ENCODE peak calls at places on chromosome 18, in five cellular contexts. One of them, this sample, is unnamed.

GRCh38 chr18:809985-810642 is 1.9 kb downstream of the YES1 start:
- DNase-seq in stomach: no peak
- DNase-seq in OCI-LY7: no peak
- DNase-seq in substantia nigra: no peak
- DNase-seq in dorsolateral prefrontal cortex: no peak
- DNase-seq in this sample: no peak

GRCh38 chr18:36075862-36076587 is 8.7 kb upstream of the RPRD1A start:
- DNase-seq in stomach: no peak
- DNase-seq in OCI-LY7: no peak
- DNase-seq in substantia nigra: no peak
- DNase-seq in dorsolateral prefrontal cortex: no peak
- DNase-seq in this sample: no peak

GRCh38 chr18:24228661-24229053 is 89.8 kb downstream of the CABYR start:
- DNase-seq in stomach: no peak
- DNase-seq in OCI-LY7: no peak
- DNase-seq in substantia nigra: no peak
- DNase-seq in dorsolateral prefrontal cortex: no peak
- DNase-seq in this sample: no peak

GRCh38 chr18:44823286-44823685 is 142.6 kb downstream of the SETBP1 start:
- DNase-seq in stomach: no peak
- DNase-seq in OCI-LY7: no peak
- DNase-seq in substantia nigra: no peak
- DNase-seq in dorsolateral prefrontal cortex: no peak
- DNase-seq in this sample: no peak

GRCh38 chr18:21991081-21991534 is 178.3 kb upstream of the GATA6 start:
- DNase-seq in stomach: no peak
- DNase-seq in OCI-LY7: no peak
- DNase-seq in substantia nigra: no peak
- DNase-seq in dorsolateral prefrontal cortex: no peak
- DNase-seq in this sample: no peak

GRCh38 chr18:73060666-73061270 is 193.0 kb upstream of the NETO1 start:
- DNase-seq in stomach: no peak
- DNase-seq in OCI-LY7: no peak
- DNase-seq in substantia nigra: no peak
- DNase-seq in dorsolateral prefrontal cortex: no peak
- DNase-seq in this sample: no peak

GRCh38 chr18:58993260-58993659 is 128.6 kb downstream of the ZNF532 start:
- DNase-seq in stomach: no peak
- DNase-seq in OCI-LY7: no peak
- DNase-seq in substantia nigra: no peak
- DNase-seq in dorsolateral prefrontal cortex: no peak
- DNase-seq in this sample: no peak

GRCh38 chr18:67310826-67311225 is 205.7 kb downstream of the DSEL start:
- DNase-seq in stomach: no peak
- DNase-seq in OCI-LY7: no peak
- DNase-seq in substantia nigra: no peak
- DNase-seq in dorsolateral prefrontal cortex: no peak
- DNase-seq in this sample: no peak

GRCh38 chr18:68428026-68428425 is 286.9 kb downstream of the TMX3 start:
- DNase-seq in stomach: no peak
- DNase-seq in OCI-LY7: no peak
- DNase-seq in substantia nigra: no peak
- DNase-seq in dorsolateral prefrontal cortex: peak
- DNase-seq in this sample: no peak

GRCh38 chr18:52313213-52313612 is 26.8 kb upstream of the DCC start:
- DNase-seq in stomach: no peak
- DNase-seq in OCI-LY7: no peak
- DNase-seq in substantia nigra: no peak
- DNase-seq in dorsolateral prefrontal cortex: no peak
- DNase-seq in this sample: no peak

GRCh38 chr18:67519582-67519981 is 3.1 kb upstream of the DSEL start:
- DNase-seq in stomach: no peak
- DNase-seq in OCI-LY7: no peak
- DNase-seq in substantia nigra: no peak
- DNase-seq in dorsolateral prefrontal cortex: no peak
- DNase-seq in this sample: no peak

GRCh38 chr18:62201870-62202269 is 14.8 kb downstream of the RELCH start:
- DNase-seq in stomach: no peak
- DNase-seq in OCI-LY7: no peak
- DNase-seq in substantia nigra: no peak
- DNase-seq in dorsolateral prefrontal cortex: no peak
- DNase-seq in this sample: no peak

GRCh38 chr18:44759925-44760342 is 79.2 kb downstream of the SETBP1 start:
- DNase-seq in stomach: no peak
- DNase-seq in OCI-LY7: peak
- DNase-seq in substantia nigra: no peak
- DNase-seq in dorsolateral prefrontal cortex: no peak
- DNase-seq in this sample: no peak

GRCh38 chr18:54387631-54388030 is 29.9 kb downstream of the C18orf54 start:
- DNase-seq in stomach: no peak
- DNase-seq in OCI-LY7: no peak
- DNase-seq in substantia nigra: no peak
- DNase-seq in dorsolateral prefrontal cortex: no peak
- DNase-seq in this sample: no peak
- H3K27ac ChIP-seq in stomach: no peak
- H3K27ac ChIP-seq in OCI-LY7: no peak
- H3K27ac ChIP-seq in substantia nigra: no peak
- H3K27ac ChIP-seq in dorsolateral prefrontal cortex: no peak
- H3K27ac ChIP-seq in this sample: no peak

GRCh38 chr18:9405130-9405529 is 70.2 kb upstream of the RALBP1 start:
- DNase-seq in stomach: no peak
- DNase-seq in OCI-LY7: no peak
- DNase-seq in substantia nigra: no peak
- DNase-seq in dorsolateral prefrontal cortex: no peak
- DNase-seq in this sample: no peak
- H3K27ac ChIP-seq in stomach: no peak
- H3K27ac ChIP-seq in OCI-LY7: no peak
- H3K27ac ChIP-seq in substantia nigra: no peak
- H3K27ac ChIP-seq in dorsolateral prefrontal cortex: no peak
- H3K27ac ChIP-seq in this sample: no peak

GRCh38 chr18:46716827-46717226 is 40.0 kb downstream of the ST8SIA5 start:
- DNase-seq in stomach: no peak
- DNase-seq in OCI-LY7: no peak
- DNase-seq in substantia nigra: no peak
- DNase-seq in dorsolateral prefrontal cortex: no peak
- DNase-seq in this sample: no peak
- H3K27ac ChIP-seq in stomach: no peak
- H3K27ac ChIP-seq in OCI-LY7: no peak
- H3K27ac ChIP-seq in substantia nigra: no peak
- H3K27ac ChIP-seq in dorsolateral prefrontal cortex: no peak
- H3K27ac ChIP-seq in this sample: no peak

GRCh38 chr18:12849548-12849947 is 34.5 kb downstream of the PTPN2 start:
- DNase-seq in stomach: no peak
- DNase-seq in OCI-LY7: no peak
- DNase-seq in substantia nigra: no peak
- DNase-seq in dorsolateral prefrontal cortex: no peak
- DNase-seq in this sample: no peak

GRCh38 chr18:12843420-12844346 is 40.4 kb downstream of the PTPN2 start:
- DNase-seq in stomach: no peak
- DNase-seq in OCI-LY7: no peak
- DNase-seq in substantia nigra: no peak
- DNase-seq in dorsolateral prefrontal cortex: no peak
- DNase-seq in this sample: no peak

GRCh38 chr18:12842459-12843380 is 41.3 kb downstream of the PTPN2 start:
- DNase-seq in stomach: no peak
- DNase-seq in OCI-LY7: no peak
- DNase-seq in substantia nigra: no peak
- DNase-seq in dorsolateral prefrontal cortex: no peak
- DNase-seq in this sample: no peak

GRCh38 chr18:12851709-12852108 is 32.3 kb downstream of the PTPN2 start:
- DNase-seq in stomach: no peak
- DNase-seq in OCI-LY7: no peak
- DNase-seq in substantia nigra: no peak
- DNase-seq in dorsolateral prefrontal cortex: no peak
- DNase-seq in this sample: no peak

DNA sequence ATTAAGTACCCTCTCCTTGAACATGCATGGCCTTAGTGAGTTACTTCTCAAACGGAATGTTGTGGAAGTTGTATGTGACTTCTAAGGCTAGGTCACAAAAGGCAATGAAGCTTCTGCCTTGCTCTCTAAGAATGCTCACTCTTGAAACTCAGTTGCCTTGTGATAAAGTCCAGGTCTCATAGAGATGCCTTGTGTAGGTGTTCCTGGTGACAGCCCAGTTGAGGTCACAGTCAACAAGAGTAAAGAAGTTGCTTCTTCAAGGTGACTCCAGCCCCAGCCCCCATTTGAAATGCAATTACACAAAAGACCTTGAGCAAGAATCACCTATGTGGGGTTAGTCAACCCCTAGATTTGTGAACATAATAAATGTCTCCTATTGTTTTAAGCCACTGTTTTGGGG is 35.6 kb downstream of the PTPN2 start:
- DNase-seq in stomach: no peak
- DNase-seq in OCI-LY7: no peak
- DNase-seq in substantia nigra: no peak
- DNase-seq in dorsolateral prefrontal cortex: no peak
- DNase-seq in this sample: no peak
- H3K27ac ChIP-seq in stomach: no peak
- H3K27ac ChIP-seq in OCI-LY7: no peak
- H3K27ac ChIP-seq in substantia nigra: no peak
- H3K27ac ChIP-seq in dorsolateral prefrontal cortex: no peak
- H3K27ac ChIP-seq in this sample: no peak

GRCh38 chr18:12315911-12316310 is 7.9 kb downstream of the TUBB6 start:
- DNase-seq in stomach: no peak
- DNase-seq in OCI-LY7: no peak
- DNase-seq in substantia nigra: no peak
- DNase-seq in dorsolateral prefrontal cortex: no peak
- DNase-seq in this sample: no peak
- H3K27ac ChIP-seq in stomach: peak
- H3K27ac ChIP-seq in OCI-LY7: no peak
- H3K27ac ChIP-seq in substantia nigra: no peak
- H3K27ac ChIP-seq in dorsolateral prefrontal cortex: no peak
- H3K27ac ChIP-seq in this sample: no peak

DNA sequence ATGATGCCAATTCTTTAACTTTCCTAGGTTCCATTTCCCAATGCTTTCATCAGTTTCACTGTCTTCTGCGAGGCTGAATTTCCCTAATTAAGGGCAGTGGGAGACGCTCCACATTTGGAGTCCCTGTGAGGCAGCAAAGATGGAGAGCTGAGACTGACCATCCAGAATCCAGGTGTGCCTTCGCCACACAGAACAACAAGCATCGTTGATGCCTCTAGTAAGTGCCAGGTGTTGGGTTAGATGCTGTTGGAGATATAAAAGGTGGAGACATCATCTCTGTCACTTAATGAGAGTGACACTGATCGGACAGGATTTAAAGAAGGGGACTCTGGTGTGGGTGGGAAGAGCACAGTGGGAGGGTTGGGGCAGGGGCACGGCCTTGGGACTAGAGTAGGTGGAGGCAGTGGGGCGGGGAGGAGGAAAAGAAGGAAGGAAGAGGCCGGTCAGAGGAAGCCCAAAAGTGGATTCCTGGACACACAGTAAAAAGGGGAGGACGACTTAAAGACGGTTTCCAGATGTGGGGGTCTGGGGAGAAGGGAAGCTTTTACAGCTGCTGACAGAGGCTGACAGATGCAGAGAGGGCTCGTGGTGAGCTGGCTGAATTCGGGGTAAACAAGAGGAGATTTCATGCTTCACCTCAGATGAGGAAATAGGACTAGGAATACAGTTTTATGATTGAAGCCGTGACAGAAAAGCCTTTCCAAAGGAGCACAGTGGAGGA is 113.0 kb downstream of the BCL2 start:
- DNase-seq in stomach: no peak
- DNase-seq in OCI-LY7: peak
- DNase-seq in substantia nigra: no peak
- DNase-seq in dorsolateral prefrontal cortex: no peak
- DNase-seq in this sample: no peak
- H3K27ac ChIP-seq in stomach: no peak
- H3K27ac ChIP-seq in OCI-LY7: no peak
- H3K27ac ChIP-seq in substantia nigra: no peak
- H3K27ac ChIP-seq in dorsolateral prefrontal cortex: no peak
- H3K27ac ChIP-seq in this sample: no peak

GRCh38 chr18:31049189-31049588 is 6.6 kb upstream of the DSC3 start:
- DNase-seq in stomach: no peak
- DNase-seq in OCI-LY7: no peak
- DNase-seq in substantia nigra: no peak
- DNase-seq in dorsolateral prefrontal cortex: no peak
- DNase-seq in this sample: no peak

GRCh38 chr18:31045599-31045998 is 3.1 kb upstream of the DSC3 start:
- DNase-seq in stomach: no peak
- DNase-seq in OCI-LY7: no peak
- DNase-seq in substantia nigra: no peak
- DNase-seq in dorsolateral prefrontal cortex: no peak
- DNase-seq in this sample: no peak

GRCh38 chr18:31043709-31044108 is 1.2 kb upstream of the DSC3 start:
- DNase-seq in stomach: no peak
- DNase-seq in OCI-LY7: no peak
- DNase-seq in substantia nigra: no peak
- DNase-seq in dorsolateral prefrontal cortex: no peak
- DNase-seq in this sample: no peak

GRCh38 chr18:31044926-31045325 is 2.4 kb upstream of the DSC3 start:
- DNase-seq in stomach: no peak
- DNase-seq in OCI-LY7: no peak
- DNase-seq in substantia nigra: no peak
- DNase-seq in dorsolateral prefrontal cortex: no peak
- DNase-seq in this sample: no peak

DNA sequence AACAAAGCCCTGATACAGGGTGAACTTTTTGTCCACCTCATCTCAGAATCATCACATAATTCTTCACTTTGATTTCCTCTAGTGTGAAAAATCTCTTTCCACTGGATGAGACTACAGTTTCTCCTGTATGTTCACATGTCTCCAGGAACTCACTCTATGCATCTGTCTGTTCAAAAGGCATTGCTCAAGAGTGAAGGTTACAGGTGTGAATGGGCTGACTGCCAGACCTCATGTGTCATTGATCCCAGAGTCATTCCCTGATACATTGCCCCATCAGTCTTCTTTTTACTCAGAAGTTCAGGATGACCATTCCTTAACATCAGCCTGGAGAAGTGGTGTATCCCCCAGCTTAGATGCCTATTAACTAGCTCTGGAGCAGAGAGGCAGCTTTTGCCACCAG is 4.4 kb upstream of the DSC3 start:
- DNase-seq in stomach: no peak
- DNase-seq in OCI-LY7: no peak
- DNase-seq in substantia nigra: no peak
- DNase-seq in dorsolateral prefrontal cortex: no peak
- DNase-seq in this sample: no peak
- H3K27ac ChIP-seq in stomach: no peak
- H3K27ac ChIP-seq in OCI-LY7: no peak
- H3K27ac ChIP-seq in substantia nigra: no peak
- H3K27ac ChIP-seq in dorsolateral prefrontal cortex: no peak
- H3K27ac ChIP-seq in this sample: no peak

This sample was measured in caudate nucleus.